ENCODE peak calls at places on chromosomes 5 and 9, in seven cellular contexts. H is adrenal gland, L is HFF-Myc, A is prostate gland, S is epithelial cell of esophagus, Y is foreskin fibroblast, E is Peyer's patch. Q is an unnamed sample.

GRCh38 chr5:61886214-61886613 is 419.8 kb upstream of the KIF2A start:
- DNase-seq in H (no peak), L (no peak), A (no peak), S (no peak), Y (no peak), E (no peak), Q (no peak)

GRCh38 chr5:1058549-1058945 is 49.9 kb downstream of the NKD2 start:
- DNase-seq in H (no peak), L (no peak), A (no peak), S (no peak), Y (no peak), E (no peak), Q (no peak)

GRCh38 chr9:101631892-101632291 is 37.1 kb upstream of the PPP3R2 start:
- DNase-seq in H (no peak), L (no peak), A (no peak), S (no peak), Y (no peak), E (no peak), Q (no peak)

GRCh38 chr5:172852490-172853354 is 18.7 kb downstream of the ERGIC1 start:
- DNase-seq in H (peak; percentile 91), L (no peak), A (no peak), S (no peak), Y (peak; percentile 68), E (peak; percentile 91), Q (no peak)

GRCh38 chr5:122137702-122138101 is 8.4 kb downstream of the ZNF474 start:
- DNase-seq in H (no peak), L (no peak), A (no peak), S (no peak), Y (no peak), E (no peak), Q (no peak)

GRCh38 chr9:127658431-127658830 is 46.4 kb downstream of the STXBP1 start:
- DNase-seq in H (no peak), L (no peak), A (no peak), S (no peak), Y (no peak), E (no peak), Q (no peak)

GRCh38 chr5:42993516-42994284 is 46.4 kb downstream of the ANXA2R start:
- DNase-seq in H (peak; percentile 32), L (no peak), A (no peak), S (peak; percentile 67), Y (no peak), E (peak; percentile 75), Q (peak; percentile 24)

GRCh38 chr9:77820293-77820954 is 172.3 kb upstream of the GNA14 start:
- DNase-seq in H (peak; percentile 26), L (peak; percentile 12), A (no peak), S (peak; percentile 62), Y (peak; percentile 72), E (no peak), Q (no peak)

GRCh38 chr5:4018968-4019766 is 423.5 kb downstream of the IRX1 start:
- DNase-seq in H (no peak), L (no peak), A (no peak), S (peak; percentile 97), Y (no peak), E (no peak), Q (no peak)

GRCh38 chr5:151528996-151529395 is 62.1 kb downstream of the FAT2 start:
- DNase-seq in H (no peak), L (no peak), A (no peak), S (no peak), Y (no peak), E (no peak), Q (no peak)

GRCh38 chr5:151520294-151520693 is 70.8 kb downstream of the FAT2 start:
- DNase-seq in H (no peak), L (no peak), A (no peak), S (no peak), Y (no peak), E (no peak), Q (no peak)

DNA sequence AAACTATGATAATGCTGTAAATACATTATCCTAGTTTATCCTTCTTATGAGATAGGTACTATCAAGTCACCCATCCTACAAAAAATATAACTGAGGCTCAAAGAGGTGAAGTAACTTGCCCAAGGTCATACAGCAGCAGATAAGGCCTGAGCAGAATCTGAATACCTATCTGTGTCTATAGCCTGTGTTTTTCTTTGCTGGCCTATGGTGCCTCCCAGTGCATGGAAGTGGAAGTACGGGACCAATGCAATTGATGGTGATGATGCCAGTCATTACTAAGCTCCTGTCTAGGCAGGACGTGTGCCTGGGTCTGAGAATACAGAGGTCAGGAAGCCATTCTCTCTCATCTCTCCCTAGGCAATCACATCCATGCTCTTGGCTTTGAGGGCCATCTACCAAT is 67.8 kb downstream of the FAT2 start:
- DNase-seq in H (no peak), L (peak; percentile 24), A (no peak), S (peak; percentile 73), Y (peak; percentile 34), E (no peak), Q (no peak)
- TF ChIP-seq CTCF in H (peak; percentile 56), L (peak; percentile 69), A (peak; percentile 45), S (peak; percentile 70), Y (peak; percentile 70), E (no peak), Q (peak; percentile 19)

DNA sequence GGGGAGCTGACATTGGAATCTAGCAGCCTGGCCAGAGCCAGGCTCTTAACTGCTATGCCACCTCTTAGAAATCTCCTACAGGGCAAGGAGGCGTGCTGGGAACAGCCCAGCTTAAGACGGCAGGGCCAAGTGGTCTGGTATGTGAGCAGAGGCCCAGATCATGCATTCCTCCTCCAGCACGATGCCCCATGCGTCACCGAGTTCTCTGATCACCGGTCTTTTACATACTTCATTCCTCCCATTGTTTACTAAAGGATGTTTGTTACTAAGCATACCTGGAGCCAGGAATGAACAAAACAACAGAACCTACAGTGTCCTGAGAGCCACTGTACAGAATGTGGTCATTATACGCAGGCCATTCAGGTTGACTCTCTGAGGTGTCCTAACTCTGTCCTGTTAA is 73.8 kb downstream of the TRIO start:
- DNase-seq in H (no peak), L (no peak), A (no peak), S (no peak), Y (no peak), E (no peak), Q (no peak)
- H3K4me3 ChIP-seq in H (no peak overlapping the region), L (no peak overlapping the region), A (no peak overlapping the region), S (no peak overlapping the region), Y (no peak overlapping the region), E (no peak overlapping the region), Q (no peak overlapping the region)

GRCh38 chr5:72109625-72110024 is 2.4 kb downstream of the MAP1B start:
- DNase-seq in H (no peak), L (no peak), A (no peak), S (peak; percentile 23), Y (no peak), E (no peak), Q (peak; percentile 25)
- TF ChIP-seq CTCF in H (no peak), L (no peak), A (no peak), S (no peak), Y (no peak), E (no peak), Q (no peak)

GRCh38 chr5:134101686-134102439 is 12.6 kb upstream of the TCF7 start:
- DNase-seq in H (peak; percentile 56), L (no peak), A (no peak), S (peak; percentile 28), Y (no peak), E (peak; percentile 85), Q (no peak)

GRCh38 chr5:134103998-134104612 is 10.4 kb upstream of the TCF7 start:
- DNase-seq in H (no peak), L (no peak), A (no peak), S (no peak), Y (no peak), E (no peak), Q (no peak)

GRCh38 chr5:134099939-134100282 is 14.6 kb upstream of the TCF7 start:
- DNase-seq in H (no peak), L (no peak), A (no peak), S (no peak), Y (no peak), E (no peak), Q (no peak)

GRCh38 chr5:134100283-134101011 is 14.0 kb upstream of the TCF7 start:
- DNase-seq in H (no peak), L (no peak), A (no peak), S (peak; percentile 87), Y (no peak), E (peak; percentile 87), Q (no peak)

DNA sequence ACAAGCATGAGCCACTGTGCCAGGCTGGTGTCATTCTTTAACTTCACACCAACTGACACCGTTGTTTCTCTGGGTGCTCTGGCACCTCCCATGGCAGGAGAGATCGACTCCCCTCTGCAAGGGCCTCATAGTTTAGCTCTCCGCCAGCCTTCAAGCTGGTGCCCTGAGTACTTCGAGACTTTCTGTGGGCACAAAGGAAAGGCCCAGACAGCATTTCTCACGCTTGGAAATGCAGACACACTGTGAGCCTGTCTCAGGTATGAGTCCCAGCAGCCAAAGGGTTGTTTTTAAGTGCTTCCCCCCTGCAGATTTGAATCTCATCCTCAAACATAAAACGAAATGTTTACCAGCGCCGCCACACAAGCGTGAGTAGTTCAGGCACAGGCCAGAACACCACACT is 11.1 kb upstream of the TCF7 start:
- DNase-seq in H (no peak), L (no peak), A (no peak), S (no peak), Y (no peak), E (no peak), Q (no peak)
- H3K4me3 ChIP-seq in H (no peak overlapping the region), L (no peak overlapping the region), A (no peak overlapping the region), S (no peak overlapping the region), Y (no peak overlapping the region), E (no peak overlapping the region), Q (no peak overlapping the region)

DNA sequence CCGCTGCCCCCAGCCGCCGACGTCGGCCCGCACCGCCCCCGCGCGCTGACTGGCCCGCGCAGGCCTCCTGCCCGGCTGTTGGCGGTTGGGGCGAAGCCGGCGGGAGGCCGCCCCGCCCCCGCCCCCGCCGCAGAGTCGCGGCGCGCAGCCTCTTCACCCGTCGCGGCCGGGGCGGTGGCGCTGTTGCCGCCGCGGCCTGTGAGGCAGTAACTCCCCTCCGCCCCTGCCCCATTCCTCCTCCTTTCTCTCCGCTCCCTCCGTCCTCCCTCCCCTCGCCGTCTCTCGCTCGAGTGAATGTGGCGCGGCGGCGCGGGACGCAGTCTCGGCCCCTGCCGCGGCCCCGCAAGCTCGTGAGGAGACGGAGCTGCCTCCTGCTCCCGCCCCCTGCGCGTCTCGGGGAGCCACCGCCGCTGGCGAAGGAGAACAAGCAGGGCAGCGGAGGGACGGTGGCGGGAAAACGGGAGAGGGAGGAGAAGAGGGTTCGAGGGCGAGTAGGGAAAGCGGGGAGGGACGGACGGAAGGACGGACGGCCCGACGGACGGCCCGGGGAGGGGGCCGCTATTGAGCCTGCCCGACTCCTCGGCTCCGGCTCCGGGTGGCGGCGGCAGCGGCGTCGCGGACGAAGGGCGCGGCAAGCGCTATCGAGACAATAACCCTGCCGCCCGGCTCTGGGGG is 637 bp upstream of the ERBIN start:
- DNase-seq in H (peak; percentile 88), L (peak; percentile 26), A (peak; percentile 80), S (peak; percentile 86), Y (peak; percentile 87), E (peak; percentile 91), Q (peak; percentile 68)
- TF ChIP-seq CTCF in H (no peak), L (peak; percentile 13), A (peak; percentile 50), S (peak; percentile 13), Y (peak; percentile 27), E (no peak), Q (peak; percentile 35)

Q was measured in tibial artery.